ENCODE peak calls at places on chromosomes 12 and 14, in six cellular contexts. D, R, F, X, S and H are unnamed samples.

GRCh38 chr12:91845365-91845764 is 300.3 kb downstream of the BTG1 start:
- DNase-seq in F (no peak), D (no peak), S (no peak), R (no peak), X (no peak), H (no peak)

GRCh38 chr12:56601503-56601902 is 28.6 kb downstream of the BAZ2A start:
- DNase-seq in D (peak), R (no peak), S (no peak), F (no peak), X (no peak), H (no peak)

GRCh38 chr12:67477682-67478265 is 170.8 kb upstream of the DYRK2 start:
- DNase-seq in F (no peak), X (no peak), R (no peak), D (no peak), S (no peak), H (no peak)

GRCh38 chr12:34296143-34297041 is 274.1 kb downstream of the ALG10 start:
- DNase-seq in S (no peak), X (no peak), D (no peak), R (no peak), F (peak), H (no peak)

GRCh38 chr12:79422060-79422812 is 268.5 kb downstream of the PAWR start:
- DNase-seq in R (no peak), F (no peak), S (no peak), D (no peak), X (no peak), H (no peak)

GRCh38 chr14:105065280-105066228 is at the start of gene GPR132:
- DNase-seq in S (no peak), D (no peak), F (peak), X (peak), R (no peak), H (no peak)

GRCh38 chr12:4274960-4275868 is 1.7 kb downstream of the CCND2 start:
- DNase-seq in X (no peak), F (no peak), R (peak), S (no peak), D (no peak), H (peak)

GRCh38 chr12:116183741-116184141 is 93.8 kb downstream of the MED13L start:
- DNase-seq in X (no peak), S (no peak), F (no peak), R (peak), D (no peak), H (no peak)

GRCh38 chr12:25130741-25131188 is 64.2 kb downstream of the DNAI7 start:
- DNase-seq in X (no peak), D (no peak), R (peak), S (peak), F (no peak), H (no peak)

GRCh38 chr12:25131270-25131669 is 63.7 kb downstream of the DNAI7 start:
- DNase-seq in S (no peak), F (no peak), X (no peak), D (no peak), R (no peak), H (no peak)

DNA sequence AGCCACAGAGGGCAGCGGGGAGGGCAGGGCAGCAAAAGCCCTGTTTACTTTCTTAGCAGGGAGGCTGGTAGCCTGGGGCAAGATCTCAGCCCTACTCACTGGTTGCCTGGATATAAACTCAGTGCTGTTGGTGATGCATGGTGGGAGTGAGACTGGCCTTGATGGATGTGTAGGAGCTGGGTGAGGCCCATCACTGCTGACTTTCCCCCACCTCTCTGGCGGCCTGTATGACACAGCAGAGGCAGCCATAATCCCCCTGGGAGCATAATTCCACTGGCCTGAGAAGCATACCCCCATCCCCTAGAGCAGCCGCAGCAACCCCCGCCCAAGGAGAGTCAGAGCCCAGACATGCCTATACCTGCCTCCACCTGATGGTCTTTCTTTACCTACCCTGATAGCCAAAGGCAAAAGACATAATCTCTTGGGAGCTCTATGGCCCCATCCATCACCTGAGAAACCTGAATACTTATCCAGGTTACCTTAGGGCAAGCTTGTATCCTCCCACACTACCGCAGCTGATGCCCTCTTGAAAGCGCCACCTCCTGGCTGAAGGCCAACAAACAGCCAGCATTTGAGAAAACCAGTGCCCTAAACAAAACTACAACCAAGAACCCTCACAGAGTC is 59.3 kb downstream of the DNAI7 start:
- DNase-seq in R (no peak), D (peak), X (no peak), F (peak), S (no peak), H (no peak)
- TF ChIP-seq CTCF in R (no peak), D (no peak), X (no peak), F (peak), S (no peak), H (peak)

GRCh38 chr12:30447061-30447750 is 248.5 kb downstream of the IPO8 start:
- DNase-seq in F (no peak), R (peak), X (no peak), S (no peak), D (no peak), H (no peak)
- TF ChIP-seq CTCF in F (no peak), R (no peak), X (no peak), S (no peak), D (no peak), H (no peak)

DNA sequence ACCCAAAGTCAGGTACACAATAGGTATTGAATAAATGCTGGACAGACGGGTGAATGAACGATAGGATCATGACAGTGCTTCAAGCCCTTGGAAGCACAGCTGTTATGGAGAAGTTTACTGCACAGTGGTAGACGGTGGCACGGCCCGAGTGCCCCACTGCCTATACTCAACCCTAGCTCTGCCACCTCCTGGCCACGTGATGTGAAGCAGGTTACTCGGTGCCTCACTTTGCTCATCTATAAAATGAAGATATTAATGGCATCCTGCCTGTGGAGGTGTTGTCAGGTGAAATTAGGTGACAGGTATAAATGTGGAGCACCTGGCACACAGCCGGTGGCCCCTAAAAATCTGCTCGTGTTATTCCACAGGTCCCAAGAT is 5.8 kb downstream of the ASB2 start:
- DNase-seq in X (peak), D (no peak), S (no peak), F (no peak), R (no peak), H (no peak)
- TF ChIP-seq CTCF in X (no peak), D (no peak), S (no peak), F (peak), R (peak), H (peak)

GRCh38 chr12:130195776-130196175 is 33.5 kb downstream of the FZD10 start:
- DNase-seq in D (no peak), X (no peak), S (no peak), F (no peak), R (no peak), H (peak)

GRCh38 chr12:130196827-130197226 is 34.6 kb downstream of the FZD10 start:
- DNase-seq in X (no peak), S (no peak), D (no peak), F (no peak), R (no peak), H (peak)

GRCh38 chr12:130194154-130194553 is 31.9 kb downstream of the FZD10 start:
- DNase-seq in X (no peak), S (no peak), F (no peak), R (no peak), D (no peak), H (no peak)

GRCh38 chr12:130195369-130195768 is 33.1 kb downstream of the FZD10 start:
- DNase-seq in X (no peak), F (no peak), D (no peak), R (no peak), S (no peak), H (peak)

GRCh38 chr12:130192667-130193345 is 30.5 kb downstream of the FZD10 start:
- DNase-seq in D (no peak), F (no peak), X (no peak), S (no peak), R (no peak), H (peak)
- TF ChIP-seq CTCF in D (no peak), F (peak), X (no peak), S (no peak), R (no peak), H (peak)